ENCODE peak calls at places on chromosome 17, in four cellular contexts. One of them, this sample, is unnamed.

GRCh38 chr17:71713846-71714245 is 407.0 kb upstream of the SOX9 start:
- DNase-seq in SK-N-SH: no peak
- DNase-seq in K562: no peak
- DNase-seq in HCT116: no peak
- DNase-seq in this sample: no peak

GRCh38 chr17:33284022-33284421 is 9.1 kb downstream of the ASIC2 start:
- DNase-seq in SK-N-SH: no peak
- DNase-seq in K562: no peak
- DNase-seq in HCT116: no peak
- DNase-seq in this sample: peak

GRCh38 chr17:31286587-31286986 is 10.5 kb downstream of the OMG start:
- DNase-seq in SK-N-SH: no peak
- DNase-seq in K562: no peak
- DNase-seq in HCT116: no peak
- DNase-seq in this sample: no peak

GRCh38 chr17:50863221-50863843 is 2.8 kb downstream of the TOB1 start:
- DNase-seq in SK-N-SH: peak
- DNase-seq in K562: no peak
- DNase-seq in HCT116: peak
- DNase-seq in this sample: no peak

GRCh38 chr17:15463363-15463762 is 4.1 kb downstream of the CDRT4 start:
- DNase-seq in SK-N-SH: no peak
- DNase-seq in K562: no peak
- DNase-seq in HCT116: no peak
- DNase-seq in this sample: peak

GRCh38 chr17:8225813-8226535 is 15.6 kb upstream of the AURKB start:
- DNase-seq in SK-N-SH: no peak
- DNase-seq in K562: peak
- DNase-seq in HCT116: peak
- DNase-seq in this sample: peak

GRCh38 chr17:31487648-31488263 is 96.3 kb downstream of the RAB11FIP4 start:
- DNase-seq in SK-N-SH: peak
- DNase-seq in K562: peak
- DNase-seq in HCT116: peak
- DNase-seq in this sample: peak

GRCh38 chr17:37292429-37293139 is 83.2 kb upstream of the C17orf78 start:
- DNase-seq in SK-N-SH: no peak
- DNase-seq in K562: no peak
- DNase-seq in HCT116: no peak
- DNase-seq in this sample: no peak

GRCh38 chr17:37299257-37299985 is 76.4 kb upstream of the C17orf78 start:
- DNase-seq in SK-N-SH: no peak
- DNase-seq in K562: no peak
- DNase-seq in HCT116: no peak
- DNase-seq in this sample: no peak

GRCh38 chr17:20074001-20074400 is 64.8 kb downstream of the SPECC1 start:
- DNase-seq in SK-N-SH: no peak
- DNase-seq in K562: no peak
- DNase-seq in HCT116: no peak
- DNase-seq in this sample: no peak

GRCh38 chr17:71057448-71057847 is 888.1 kb downstream of the KCNJ2 start:
- DNase-seq in SK-N-SH: no peak
- DNase-seq in K562: no peak
- DNase-seq in HCT116: no peak
- DNase-seq in this sample: no peak

GRCh38 chr17:38871247-38871991 is 1.6 kb downstream of the LASP1 start:
- DNase-seq in SK-N-SH: no peak
- DNase-seq in K562: peak
- DNase-seq in HCT116: no peak
- DNase-seq in this sample: no peak

GRCh38 chr17:1629647-1630310 is 1.1 kb upstream of the SLC43A2 start:
- DNase-seq in SK-N-SH: peak
- DNase-seq in K562: peak
- DNase-seq in HCT116: peak
- DNase-seq in this sample: no peak

GRCh38 chr17:1627219-1627986 is 1.2 kb downstream of the SLC43A2 start:
- DNase-seq in SK-N-SH: no peak
- DNase-seq in K562: peak
- DNase-seq in HCT116: no peak
- DNase-seq in this sample: no peak

GRCh38 chr17:1626333-1626732 is 2.3 kb downstream of the SLC43A2 start:
- DNase-seq in SK-N-SH: no peak
- DNase-seq in K562: no peak
- DNase-seq in HCT116: no peak
- DNase-seq in this sample: no peak

GRCh38 chr17:1628856-1629646 is 417 bp upstream of the SLC43A2 start:
- DNase-seq in SK-N-SH: peak
- DNase-seq in K562: peak
- DNase-seq in HCT116: peak
- DNase-seq in this sample: peak

GRCh38 chr17:1627987-1628855 is at the start of gene SLC43A2:
- DNase-seq in SK-N-SH: peak
- DNase-seq in K562: peak
- DNase-seq in HCT116: peak
- DNase-seq in this sample: peak
- TF ChIP-seq JUND in SK-N-SH: no peak
- TF ChIP-seq JUND in K562: no peak
- TF ChIP-seq JUND in HCT116: no peak
- TF ChIP-seq JUND in this sample: no peak

GRCh38 chr17:44273607-44274006 is 5.7 kb upstream of the SLC4A1 start:
- DNase-seq in SK-N-SH: no peak
- DNase-seq in K562: no peak
- DNase-seq in HCT116: no peak
- DNase-seq in this sample: no peak
- TF ChIP-seq JUND in SK-N-SH: no peak
- TF ChIP-seq JUND in K562: no peak
- TF ChIP-seq JUND in HCT116: no peak
- TF ChIP-seq JUND in this sample: no peak

DNA sequence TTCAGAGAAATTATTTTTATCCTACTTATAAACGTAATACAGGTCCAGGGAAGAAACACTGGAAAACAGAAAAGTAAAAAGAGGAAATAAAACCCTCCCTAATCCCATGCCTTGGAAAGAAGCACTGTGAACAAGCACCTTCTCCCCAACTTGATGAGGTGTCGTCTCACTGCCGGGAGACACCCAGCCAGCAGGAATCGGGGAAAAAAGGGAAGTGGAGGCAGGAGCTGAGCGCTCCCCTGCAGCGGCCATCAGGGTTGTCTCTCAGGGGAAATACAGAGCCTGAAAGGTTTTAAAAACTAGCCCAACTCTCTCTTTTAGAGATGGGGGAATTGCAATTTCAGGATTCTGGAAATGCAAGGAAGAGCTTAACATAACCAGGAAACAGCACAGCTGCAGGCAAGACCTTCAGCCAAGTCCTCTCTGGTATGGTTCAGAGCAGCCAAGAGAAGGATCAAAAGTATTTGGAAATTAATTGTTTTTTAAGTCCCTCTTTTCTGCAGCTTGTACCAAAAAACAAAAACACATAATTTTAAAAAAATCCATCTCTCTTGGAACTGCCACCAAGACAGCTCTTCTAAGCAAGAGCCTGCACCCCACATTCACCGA is 96.3 kb upstream of the RCVRN start:
- DNase-seq in SK-N-SH: no peak
- DNase-seq in K562: no peak
- DNase-seq in HCT116: no peak
- DNase-seq in this sample: no peak
- TF ChIP-seq JUND in SK-N-SH: no peak
- TF ChIP-seq JUND in K562: no peak
- TF ChIP-seq JUND in HCT116: no peak
- TF ChIP-seq JUND in this sample: no peak

GRCh38 chr17:49359990-49360795 is 1.9 kb downstream of the ZNF652 start:
- DNase-seq in SK-N-SH: no peak
- DNase-seq in K562: no peak
- DNase-seq in HCT116: no peak
- DNase-seq in this sample: no peak
- TF ChIP-seq JUND in SK-N-SH: no peak
- TF ChIP-seq JUND in K562: no peak
- TF ChIP-seq JUND in HCT116: no peak
- TF ChIP-seq JUND in this sample: no peak

DNA sequence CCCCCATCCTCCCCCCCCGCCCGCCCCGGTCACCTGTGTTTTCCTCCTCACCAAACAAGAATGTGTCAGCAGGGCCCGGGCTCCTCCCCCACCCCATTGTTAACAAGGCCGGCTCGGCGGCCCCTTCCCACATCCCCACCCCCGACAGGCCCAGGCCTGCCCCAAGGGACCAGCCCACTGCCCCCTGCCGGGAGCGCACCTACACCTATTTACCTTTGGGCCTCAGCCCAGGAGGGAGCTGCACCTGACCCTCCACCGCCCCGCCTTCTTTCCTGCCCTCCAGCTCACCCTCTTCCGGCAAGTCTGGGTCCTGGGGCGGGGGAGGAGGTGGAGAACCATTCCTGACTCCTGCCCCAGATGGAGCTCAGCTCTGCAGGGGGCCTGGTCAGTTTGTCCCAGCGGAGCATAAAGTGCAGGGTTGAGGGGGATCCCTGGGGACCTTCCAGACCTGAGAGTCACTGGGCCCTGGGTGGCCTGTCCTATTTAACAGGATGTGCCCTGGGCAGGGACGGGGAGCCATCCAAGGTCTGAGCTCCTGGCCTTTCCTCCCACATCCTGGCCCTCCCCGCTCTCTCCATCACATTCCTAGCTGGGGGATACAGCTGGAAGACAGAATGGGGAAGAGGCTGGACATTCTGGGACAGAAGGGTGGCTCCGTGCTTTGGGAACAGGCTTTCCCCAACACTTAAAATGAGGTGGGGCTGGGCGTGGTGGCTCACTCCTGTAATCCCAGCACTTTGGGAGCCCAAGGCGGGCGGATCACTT is 8.3 kb downstream of the FOXJ1 start:
- DNase-seq in SK-N-SH: no peak
- DNase-seq in K562: no peak
- DNase-seq in HCT116: peak
- DNase-seq in this sample: no peak
- TF ChIP-seq JUND in SK-N-SH: no peak
- TF ChIP-seq JUND in K562: no peak
- TF ChIP-seq JUND in HCT116: no peak
- TF ChIP-seq JUND in this sample: no peak

GRCh38 chr17:60685437-60685836 is 7.8 kb downstream of the BCAS3 start:
- DNase-seq in SK-N-SH: no peak
- DNase-seq in K562: no peak
- DNase-seq in HCT116: no peak
- DNase-seq in this sample: no peak
- TF ChIP-seq JUND in SK-N-SH: no peak
- TF ChIP-seq JUND in K562: no peak
- TF ChIP-seq JUND in HCT116: no peak
- TF ChIP-seq JUND in this sample: no peak

DNA sequence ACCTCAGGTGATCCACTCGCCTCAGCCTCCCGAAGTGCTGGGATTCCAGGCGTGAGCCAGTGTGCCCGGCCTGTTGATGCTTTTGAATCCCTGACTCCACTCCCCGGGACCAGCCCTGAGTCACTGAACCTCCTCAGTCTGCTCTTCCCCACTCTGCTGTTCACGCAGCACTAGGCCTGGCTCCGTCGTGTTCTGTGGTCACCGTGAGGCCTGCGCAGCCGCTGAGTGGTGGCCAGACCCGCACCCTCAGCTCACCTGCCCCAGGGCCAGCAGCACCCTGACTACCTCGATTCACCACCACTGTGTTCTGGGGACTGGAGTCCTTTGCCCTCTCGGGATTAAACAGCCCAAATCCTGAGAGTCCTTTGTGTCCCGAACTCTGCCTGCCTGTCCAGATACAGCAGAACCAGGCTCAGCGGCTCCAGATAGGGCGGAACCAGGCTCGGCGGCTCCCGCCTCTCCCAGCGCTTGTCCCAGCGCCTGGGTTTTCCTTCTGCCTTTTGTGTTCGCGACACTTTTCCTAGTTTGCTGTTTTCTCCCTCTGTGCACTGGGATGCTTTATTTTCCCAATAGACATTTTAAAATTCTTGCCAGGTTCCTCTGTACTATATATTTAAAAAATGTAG is 58.6 kb upstream of the ENDOV start:
- DNase-seq in SK-N-SH: no peak
- DNase-seq in K562: no peak
- DNase-seq in HCT116: no peak
- DNase-seq in this sample: no peak
- TF ChIP-seq JUND in SK-N-SH: no peak
- TF ChIP-seq JUND in K562: no peak
- TF ChIP-seq JUND in HCT116: no peak
- TF ChIP-seq JUND in this sample: no peak

GRCh38 chr17:41010421-41010820 is 1.5 kb upstream of the KRTAP3-1 start:
- DNase-seq in SK-N-SH: no peak
- DNase-seq in K562: no peak
- DNase-seq in HCT116: no peak
- DNase-seq in this sample: no peak

GRCh38 chr17:41015473-41015872 is 6.5 kb upstream of the KRTAP3-1 start:
- DNase-seq in SK-N-SH: no peak
- DNase-seq in K562: no peak
- DNase-seq in HCT116: no peak
- DNase-seq in this sample: no peak

GRCh38 chr17:41016578-41017215 is 7.8 kb upstream of the KRTAP3-1 start:
- DNase-seq in SK-N-SH: no peak
- DNase-seq in K562: no peak
- DNase-seq in HCT116: no peak
- DNase-seq in this sample: no peak

GRCh38 chr17:41013181-41013580 is 4.3 kb upstream of the KRTAP3-1 start:
- DNase-seq in SK-N-SH: no peak
- DNase-seq in K562: no peak
- DNase-seq in HCT116: no peak
- DNase-seq in this sample: no peak

GRCh38 chr17:41013606-41014005 is 4.7 kb upstream of the KRTAP3-1 start:
- DNase-seq in SK-N-SH: no peak
- DNase-seq in K562: no peak
- DNase-seq in HCT116: no peak
- DNase-seq in this sample: no peak
- TF ChIP-seq JUND in SK-N-SH: no peak
- TF ChIP-seq JUND in K562: no peak
- TF ChIP-seq JUND in HCT116: no peak
- TF ChIP-seq JUND in this sample: no peak

DNA sequence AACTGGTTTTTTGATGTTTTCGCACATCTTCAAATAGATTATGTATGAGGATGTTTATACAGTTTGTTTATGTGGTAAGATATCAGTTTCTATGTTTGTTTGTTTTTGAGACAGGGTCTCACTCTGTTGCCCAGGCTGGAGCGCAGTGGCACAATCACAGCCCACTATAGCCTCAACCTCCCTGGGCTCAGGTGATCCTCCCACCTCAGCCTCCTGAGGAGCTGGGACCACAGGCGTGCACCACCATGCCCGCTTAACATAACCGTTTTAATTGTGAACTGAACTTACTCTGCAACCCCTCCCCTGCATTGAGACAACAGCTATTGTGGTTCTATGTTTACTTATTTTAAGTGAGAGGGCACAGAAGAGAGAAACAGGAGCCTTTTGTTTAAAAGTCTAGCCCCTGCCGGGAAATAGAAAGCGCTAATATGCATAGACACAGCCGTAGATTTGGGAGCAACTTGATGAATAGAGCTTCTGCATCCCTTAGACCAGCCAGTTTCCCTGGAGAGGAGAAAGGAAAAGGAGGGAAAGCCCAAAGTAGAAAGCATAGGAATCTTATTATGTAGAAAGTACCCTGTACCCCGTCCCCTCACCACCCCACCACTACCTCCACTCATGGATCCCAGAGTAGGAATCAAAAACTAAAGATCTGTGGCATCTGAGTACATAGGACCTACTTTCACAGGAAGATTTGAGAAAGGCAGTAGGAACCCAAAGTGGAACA is 19.6 kb upstream of the APPBP2 start:
- DNase-seq in SK-N-SH: no peak
- DNase-seq in K562: no peak
- DNase-seq in HCT116: no peak
- DNase-seq in this sample: no peak
- TF ChIP-seq JUND in SK-N-SH: no peak
- TF ChIP-seq JUND in K562: no peak
- TF ChIP-seq JUND in HCT116: no peak
- TF ChIP-seq JUND in this sample: no peak